ENCODE peak calls at places on chromosomes 4 and X, in seven cellular contexts. X, C, G, K, V, T and J are unnamed samples.

GRCh38 chr4:184016742-184017668 is 111.9 kb downstream of the STOX2 start:
- DNase-seq in X (no peak), C (no peak), G (no peak), K (no peak), V (no peak), T (no peak), J (no peak)

GRCh38 chr4:98619197-98619596 is 39.2 kb downstream of the TSPAN5 start:
- DNase-seq in X (no peak), C (no peak), G (no peak), K (no peak), V (no peak), T (no peak), J (no peak)

GRCh38 chrX:76802698-76803097 is 375.2 kb downstream of the MAGEE1 start:
- DNase-seq in X (peak; percentile 14), C (peak; percentile 13), G (peak; percentile 0), K (no peak), V (no peak), T (peak; percentile 5), J (no peak)

GRCh38 chrX:70826715-70827114 is 81.8 kb downstream of the TEX11 start:
- DNase-seq in X (no peak), C (peak; percentile 0), G (no peak), K (no peak), V (no peak), T (no peak), J (no peak)

GRCh38 chr4:16120720-16121119 is 36.9 kb upstream of the PROM1 start:
- DNase-seq in X (peak; percentile 10), C (no peak), G (no peak), K (no peak), V (no peak), T (peak; percentile 2), J (no peak)

GRCh38 chrX:48507246-48507645 is 1.5 kb upstream of the PORCN start:
- DNase-seq in X (no peak), C (no peak), G (no peak), K (no peak), V (no peak), T (no peak), J (no peak)

GRCh38 chr4:1596393-1596792 is 87.7 kb downstream of the FAM53A start:
- DNase-seq in X (no peak), C (no peak), G (no peak), K (peak; percentile 34), V (no peak), T (no peak), J (no peak)

GRCh38 chrX:92232182-92232581 is 453.0 kb downstream of the PCDH11X start:
- DNase-seq in X (peak; percentile 15), C (peak; percentile 11), G (no peak), K (no peak), V (no peak), T (peak; percentile 4), J (no peak)

GRCh38 chr4:129514852-129515251 is 418.9 kb downstream of the C4orf33 start:
- DNase-seq in X (no peak), C (no peak), G (no peak), K (no peak), V (no peak), T (no peak), J (no peak)

GRCh38 chr4:55330241-55330640 is 15.8 kb upstream of the SRD5A3 start:
- DNase-seq in X (peak; percentile 43), C (peak; percentile 79), G (no peak), K (no peak), V (no peak), T (no peak), J (no peak)

GRCh38 chr4:169611991-169612868 is at the start of gene NEK1:
- DNase-seq in X (peak; percentile 93), C (peak; percentile 91), G (peak; percentile 84), K (peak; percentile 95), V (peak; percentile 77), T (peak; percentile 84), J (peak; percentile 81)

GRCh38 chrX:129065895-129066294 is 457.4 kb downstream of the SMARCA1 start:
- DNase-seq in X (no peak), C (no peak), G (no peak), K (no peak), V (no peak), T (no peak), J (no peak)

GRCh38 chr4:8573266-8573665 is 6.9 kb upstream of the GPR78 start:
- DNase-seq in X (no peak), C (no peak), G (no peak), K (peak; percentile 28), V (no peak), T (no peak), J (no peak)

GRCh38 chrX:6223516-6223915 is 5.2 kb downstream of the NLGN4X start:
- DNase-seq in X (no peak), C (no peak), G (no peak), K (no peak), V (no peak), T (no peak), J (no peak)

GRCh38 chr4:169440446-169440845 is 169.7 kb upstream of the SH3RF1 start:
- DNase-seq in X (no peak), C (no peak), G (peak; percentile 2), K (no peak), V (peak; percentile 31), T (no peak), J (no peak)

GRCh38 chr4:5990446-5991160 is 27.6 kb downstream of the C4orf50 start:
- DNase-seq in X (no peak), C (no peak), G (no peak), K (peak; percentile 45), V (no peak), T (no peak), J (no peak)

GRCh38 chrX:95117556-95117955 is 1443.5 kb downstream of the FAM133A start:
- DNase-seq in X (no peak), C (no peak), G (no peak), K (no peak), V (no peak), T (no peak), J (no peak)

GRCh38 chr4:101307901-101308300 is 39.4 kb downstream of the PPP3CA start:
- DNase-seq in X (no peak), C (no peak), G (no peak), K (no peak), V (no peak), T (peak; percentile 20), J (no peak)

GRCh38 chrX:71603618-71604017 is 14.7 kb downstream of the CXCR3 start:
- DNase-seq in X (no peak), C (peak; percentile 8), G (peak; percentile 14), K (no peak), V (no peak), T (peak; percentile 79), J (no peak)

GRCh38 chr4:111542056-111542455 is 603.2 kb upstream of the FAM241A start:
- DNase-seq in X (no peak), C (no peak), G (no peak), K (no peak), V (no peak), T (peak; percentile 15), J (no peak)

GRCh38 chrX:115030635-115031034 is 13.2 kb upstream of the IL13RA2 start:
- DNase-seq in X (no peak), C (no peak), G (no peak), K (no peak), V (no peak), T (no peak), J (no peak)

GRCh38 chr4:146545102-146545501 is 23.4 kb upstream of the SLC10A7 start:
- DNase-seq in X (peak; percentile 43), C (peak; percentile 56), G (peak; percentile 49), K (no peak), V (no peak), T (peak; percentile 49), J (no peak)

GRCh38 chr4:82758701-82759685 is 39.6 kb downstream of the SCD5 start:
- DNase-seq in X (no peak), C (no peak), G (no peak), K (no peak), V (no peak), T (no peak), J (no peak)

DNA sequence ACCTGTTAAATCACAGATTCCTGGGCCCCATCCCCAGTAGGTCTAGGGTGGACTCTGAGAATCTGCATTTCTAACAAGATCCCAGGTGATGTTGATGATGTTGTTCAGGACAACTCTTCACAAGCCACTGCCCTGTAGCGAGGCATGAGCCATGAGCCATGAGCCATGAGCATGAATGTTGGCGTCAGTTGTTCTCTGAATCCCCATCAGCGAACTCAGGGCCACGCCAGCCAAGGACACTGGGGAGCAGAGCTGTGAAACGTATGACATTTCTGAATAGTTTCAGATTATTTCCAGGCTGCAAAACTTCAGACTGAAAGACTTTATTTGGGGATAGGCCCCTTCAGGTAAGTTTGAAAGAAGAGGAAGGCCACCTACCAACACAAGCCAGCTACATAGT is 46.9 kb upstream of the HCCS start:
- DNase-seq in X (no peak), C (no peak), G (no peak), K (no peak), V (no peak), T (no peak), J (no peak)
- TF ChIP-seq CTCF in X (no peak), C (no peak), G (no peak), K (no peak), V (no peak), T (no peak), J (no peak)

GRCh38 chr4:17124767-17125166 is 226.3 kb upstream of the LDB2 start:
- DNase-seq in X (no peak), C (no peak), G (no peak), K (no peak), V (no peak), T (no peak), J (no peak)
- TF ChIP-seq CTCF in X (no peak), C (peak; percentile 16), G (peak; percentile 31), K (no peak), V (peak; percentile 24), T (peak; percentile 27), J (no peak)

GRCh38 chr4:42843694-42844093 is 48.8 kb upstream of the GRXCR1 start:
- DNase-seq in X (no peak), C (no peak), G (no peak), K (no peak), V (no peak), T (no peak), J (no peak)
- TF ChIP-seq CTCF in X (no peak), C (no peak), G (no peak), K (no peak), V (no peak), T (no peak), J (no peak)

GRCh38 chr4:87266986-87267385 is 46.6 kb upstream of the KLHL8 start:
- DNase-seq in X (no peak), C (no peak), G (no peak), K (no peak), V (no peak), T (no peak), J (no peak)

GRCh38 chr4:87274327-87274726 is 48.4 kb downstream of the HSD17B13 start:
- DNase-seq in X (no peak), C (no peak), G (no peak), K (no peak), V (no peak), T (no peak), J (no peak)

GRCh38 chr4:87270825-87271224 is 50.4 kb upstream of the KLHL8 start:
- DNase-seq in X (no peak), C (no peak), G (no peak), K (no peak), V (no peak), T (no peak), J (no peak)

GRCh38 chr4:87268401-87268800 is 48.0 kb upstream of the KLHL8 start:
- DNase-seq in X (no peak), C (no peak), G (no peak), K (no peak), V (no peak), T (no peak), J (no peak)

DNA sequence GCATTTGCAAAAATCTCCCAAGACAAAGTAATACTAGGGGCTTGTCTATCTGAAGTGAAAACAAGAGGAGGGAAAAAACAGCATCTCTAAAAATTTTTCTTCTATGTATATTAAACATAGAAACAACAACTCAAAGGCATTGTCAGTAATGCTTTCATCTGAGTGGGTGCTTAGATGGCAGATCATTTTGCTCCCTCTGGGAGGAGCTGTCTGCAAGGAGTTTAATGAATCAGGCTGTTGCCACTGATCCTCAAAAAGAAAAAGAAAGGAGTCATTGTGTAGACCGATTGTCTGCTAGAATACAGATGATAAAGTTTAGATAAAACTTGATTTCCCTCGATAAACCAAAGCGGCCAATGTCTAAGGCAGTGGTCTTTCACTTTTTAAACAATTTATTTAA is 49.7 kb upstream of the KLHL8 start:
- DNase-seq in X (peak; percentile 60), C (peak; percentile 76), G (peak; percentile 37), K (no peak), V (peak; percentile 23), T (peak; percentile 59), J (no peak)
- TF ChIP-seq CTCF in X (peak; percentile 59), C (peak; percentile 79), G (peak; percentile 75), K (peak; percentile 50), V (peak; percentile 53), T (peak; percentile 66), J (no peak)